ENCODE peak calls at places on chromosomes 2 and 18, in seven cellular contexts. One of them, this sample, is unnamed.

GRCh38 chr2:66057844-66058243 is 377.1 kb upstream of the MEIS1 start:
- DNase-seq in H9: no peak
- DNase-seq in IMR-90: no peak
- DNase-seq in neuronal stem cell: no peak
- DNase-seq in mesenchymal stem cell: no peak
- DNase-seq in mesendoderm: no peak
- DNase-seq in H1: no peak
- DNase-seq in this sample: no peak

GRCh38 chr2:975095-975494 is 24.4 kb downstream of the SNTG2 start:
- DNase-seq in H9: no peak
- DNase-seq in IMR-90: no peak
- DNase-seq in neuronal stem cell: no peak
- DNase-seq in mesenchymal stem cell: no peak
- DNase-seq in mesendoderm: no peak
- DNase-seq in H1: no peak
- DNase-seq in this sample: no peak

GRCh38 chr2:150441226-150441625 is 46.2 kb downstream of the RND3 start:
- DNase-seq in H9: no peak
- DNase-seq in IMR-90: no peak
- DNase-seq in neuronal stem cell: no peak
- DNase-seq in mesenchymal stem cell: no peak
- DNase-seq in mesendoderm: no peak
- DNase-seq in H1: no peak
- DNase-seq in this sample: no peak

GRCh38 chr2:134410831-134411231 is 157.0 kb downstream of the MGAT5 start:
- DNase-seq in H9: no peak
- DNase-seq in IMR-90: peak; percentile 62
- DNase-seq in neuronal stem cell: no peak
- DNase-seq in mesenchymal stem cell: peak; percentile 57
- DNase-seq in mesendoderm: no peak
- DNase-seq in H1: no peak
- DNase-seq in this sample: no peak

GRCh38 chr2:96762529-96763253 is 2.0 kb downstream of the CNNM4 start:
- DNase-seq in H9: peak; percentile 66
- DNase-seq in IMR-90: no peak
- DNase-seq in neuronal stem cell: peak; percentile 76
- DNase-seq in mesenchymal stem cell: no peak
- DNase-seq in mesendoderm: peak; percentile 85
- DNase-seq in H1: peak; percentile 61
- DNase-seq in this sample: no peak

GRCh38 chr2:127735537-127736399 is 34.5 kb downstream of the SFT2D3 start:
- DNase-seq in H9: no peak
- DNase-seq in IMR-90: no peak
- DNase-seq in neuronal stem cell: no peak
- DNase-seq in mesenchymal stem cell: no peak
- DNase-seq in mesendoderm: no peak
- DNase-seq in H1: no peak
- DNase-seq in this sample: no peak

GRCh38 chr2:75079575-75079974 is 119.7 kb downstream of the TACR1 start:
- DNase-seq in H9: no peak
- DNase-seq in IMR-90: peak; percentile 15
- DNase-seq in neuronal stem cell: no peak
- DNase-seq in mesenchymal stem cell: no peak
- DNase-seq in mesendoderm: no peak
- DNase-seq in H1: no peak
- DNase-seq in this sample: no peak

GRCh38 chr2:28510184-28510583 is 14.3 kb downstream of the PLB1 start:
- DNase-seq in H9: no peak
- DNase-seq in IMR-90: no peak
- DNase-seq in neuronal stem cell: no peak
- DNase-seq in mesenchymal stem cell: no peak
- DNase-seq in mesendoderm: no peak
- DNase-seq in H1: no peak
- DNase-seq in this sample: no peak

GRCh38 chr18:12296457-12296856 is 11.6 kb upstream of the TUBB6 start:
- DNase-seq in H9: no peak
- DNase-seq in IMR-90: no peak
- DNase-seq in neuronal stem cell: no peak
- DNase-seq in mesenchymal stem cell: no peak
- DNase-seq in mesendoderm: no peak
- DNase-seq in H1: no peak
- DNase-seq in this sample: no peak

GRCh38 chr2:199279146-199279545 is 178.6 kb downstream of the SATB2 start:
- DNase-seq in H9: no peak
- DNase-seq in IMR-90: no peak
- DNase-seq in neuronal stem cell: no peak
- DNase-seq in mesenchymal stem cell: no peak
- DNase-seq in mesendoderm: no peak
- DNase-seq in H1: no peak
- DNase-seq in this sample: no peak

GRCh38 chr2:14996306-14997014 is 363.9 kb downstream of the LRATD1 start:
- DNase-seq in H9: no peak
- DNase-seq in IMR-90: no peak
- DNase-seq in neuronal stem cell: no peak
- DNase-seq in mesenchymal stem cell: no peak
- DNase-seq in mesendoderm: no peak
- DNase-seq in H1: no peak
- DNase-seq in this sample: no peak

GRCh38 chr2:205772983-205773382 is 90.7 kb downstream of the NRP2 start:
- DNase-seq in H9: no peak
- DNase-seq in IMR-90: no peak
- DNase-seq in neuronal stem cell: no peak
- DNase-seq in mesenchymal stem cell: no peak
- DNase-seq in mesendoderm: no peak
- DNase-seq in H1: no peak
- DNase-seq in this sample: no peak

GRCh38 chr2:206700141-206700540 is 18.1 kb downstream of the DYTN start:
- DNase-seq in H9: no peak
- DNase-seq in IMR-90: no peak
- DNase-seq in neuronal stem cell: no peak
- DNase-seq in mesenchymal stem cell: no peak
- DNase-seq in mesendoderm: no peak
- DNase-seq in H1: no peak
- DNase-seq in this sample: no peak

GRCh38 chr2:55054476-55054875 is 4.2 kb upstream of the RTN4 start:
- DNase-seq in H9: no peak
- DNase-seq in IMR-90: no peak
- DNase-seq in neuronal stem cell: no peak
- DNase-seq in mesenchymal stem cell: no peak
- DNase-seq in mesendoderm: no peak
- DNase-seq in H1: no peak
- DNase-seq in this sample: no peak

GRCh38 chr2:134144081-134144596 is 109.7 kb upstream of the MGAT5 start:
- DNase-seq in H9: no peak
- DNase-seq in IMR-90: no peak
- DNase-seq in neuronal stem cell: no peak
- DNase-seq in mesenchymal stem cell: no peak
- DNase-seq in mesendoderm: peak; percentile 81
- DNase-seq in H1: no peak
- DNase-seq in this sample: no peak

GRCh38 chr2:230778350-230779140 is 65.9 kb downstream of the CAB39 start:
- DNase-seq in H9: no peak
- DNase-seq in IMR-90: no peak
- DNase-seq in neuronal stem cell: no peak
- DNase-seq in mesenchymal stem cell: no peak
- DNase-seq in mesendoderm: no peak
- DNase-seq in H1: no peak
- DNase-seq in this sample: no peak

GRCh38 chr18:35635171-35635570 is 53.6 kb downstream of the GALNT1 start:
- DNase-seq in H9: no peak
- DNase-seq in IMR-90: peak; percentile 86
- DNase-seq in neuronal stem cell: no peak
- DNase-seq in mesenchymal stem cell: peak; percentile 88
- DNase-seq in mesendoderm: no peak
- DNase-seq in H1: no peak
- DNase-seq in this sample: peak; percentile 13

GRCh38 chr2:46331099-46331766 is 34.0 kb downstream of the EPAS1 start:
- DNase-seq in H9: no peak
- DNase-seq in IMR-90: no peak
- DNase-seq in neuronal stem cell: no peak
- DNase-seq in mesenchymal stem cell: peak; percentile 65
- DNase-seq in mesendoderm: no peak
- DNase-seq in H1: no peak
- DNase-seq in this sample: no peak

DNA sequence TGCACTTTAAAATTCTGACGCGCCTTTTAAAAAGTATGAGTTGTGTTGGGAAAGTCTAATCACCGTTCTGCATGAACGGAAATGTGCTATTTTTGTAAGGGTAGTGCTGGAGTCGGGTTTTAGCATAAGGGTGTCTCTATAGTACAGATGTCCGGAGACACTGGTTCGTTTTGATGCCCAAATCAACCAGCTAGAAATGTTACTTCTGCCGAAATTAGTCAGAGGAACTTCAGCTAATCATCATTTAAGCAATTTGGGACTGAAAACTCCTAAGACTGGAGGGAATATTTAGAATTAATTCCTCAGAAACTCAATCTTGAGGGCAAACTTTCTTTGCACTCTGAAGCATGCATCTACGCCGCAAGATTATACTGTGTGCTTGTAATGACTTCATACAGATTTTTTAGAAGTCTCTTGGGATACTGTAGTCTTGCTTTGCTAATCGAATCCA is 270.7 kb upstream of the TCF4 start:
- DNase-seq in H9: no peak
- DNase-seq in IMR-90: no peak
- DNase-seq in neuronal stem cell: no peak
- DNase-seq in mesenchymal stem cell: no peak
- DNase-seq in mesendoderm: no peak
- DNase-seq in H1: no peak
- DNase-seq in this sample: no peak
- H2BK5ac ChIP-seq in H9: no peak overlapping the region
- H2BK5ac ChIP-seq in IMR-90: no peak overlapping the region
- H2BK5ac ChIP-seq in neuronal stem cell: no peak overlapping the region
- H2BK5ac ChIP-seq in mesenchymal stem cell: no peak overlapping the region
- H2BK5ac ChIP-seq in mesendoderm: no peak overlapping the region
- H2BK5ac ChIP-seq in H1: no peak overlapping the region
- H2BK5ac ChIP-seq in this sample: no peak overlapping the region

DNA sequence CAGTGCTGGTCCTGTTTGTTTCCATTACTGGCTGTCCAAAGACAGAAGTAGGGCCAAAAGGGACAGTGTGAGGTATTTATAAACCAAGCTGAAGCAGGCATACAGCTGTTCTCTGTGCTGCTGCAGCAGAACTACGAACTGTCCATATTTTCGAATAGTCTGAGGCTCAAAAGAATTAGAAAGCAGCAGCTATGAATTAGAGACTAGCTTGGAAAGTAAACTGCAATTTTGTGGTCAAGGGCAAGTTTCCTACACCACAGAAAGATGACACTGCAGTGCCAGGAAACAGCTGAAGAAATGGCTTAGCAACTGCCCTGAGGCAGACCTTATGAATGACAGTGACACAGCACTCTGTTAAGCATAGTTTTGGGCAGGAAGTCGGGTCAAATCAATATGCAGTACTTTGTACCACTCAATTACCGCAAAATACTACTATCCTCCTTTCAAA is 125.3 kb downstream of the TMEM131 start:
- DNase-seq in H9: no peak
- DNase-seq in IMR-90: peak; percentile 89
- DNase-seq in neuronal stem cell: no peak
- DNase-seq in mesenchymal stem cell: peak; percentile 96
- DNase-seq in mesendoderm: peak; percentile 70
- DNase-seq in H1: no peak
- DNase-seq in this sample: peak; percentile 87
- H2BK5ac ChIP-seq in H9: no peak overlapping the region
- H2BK5ac ChIP-seq in IMR-90: peak overlapping the region; percentile 84
- H2BK5ac ChIP-seq in neuronal stem cell: no peak overlapping the region
- H2BK5ac ChIP-seq in mesenchymal stem cell: no peak overlapping the region
- H2BK5ac ChIP-seq in mesendoderm: no peak overlapping the region
- H2BK5ac ChIP-seq in H1: no peak overlapping the region
- H2BK5ac ChIP-seq in this sample: no peak overlapping the region

GRCh38 chr2:85177031-85177824 is 44.0 kb downstream of the TCF7L1 start:
- DNase-seq in H9: no peak
- DNase-seq in IMR-90: no peak
- DNase-seq in neuronal stem cell: no peak
- DNase-seq in mesenchymal stem cell: no peak
- DNase-seq in mesendoderm: no peak
- DNase-seq in H1: no peak
- DNase-seq in this sample: no peak

GRCh38 chr2:85174943-85175342 is 41.8 kb downstream of the TCF7L1 start:
- DNase-seq in H9: no peak
- DNase-seq in IMR-90: no peak
- DNase-seq in neuronal stem cell: no peak
- DNase-seq in mesenchymal stem cell: no peak
- DNase-seq in mesendoderm: no peak
- DNase-seq in H1: no peak
- DNase-seq in this sample: no peak

GRCh38 chr2:85173909-85174308 is 40.7 kb downstream of the TCF7L1 start:
- DNase-seq in H9: no peak
- DNase-seq in IMR-90: peak; percentile 23
- DNase-seq in neuronal stem cell: no peak
- DNase-seq in mesenchymal stem cell: no peak
- DNase-seq in mesendoderm: no peak
- DNase-seq in H1: no peak
- DNase-seq in this sample: no peak

GRCh38 chr2:85178154-85178553 is 45.0 kb downstream of the TCF7L1 start:
- DNase-seq in H9: no peak
- DNase-seq in IMR-90: peak; percentile 12
- DNase-seq in neuronal stem cell: no peak
- DNase-seq in mesenchymal stem cell: no peak
- DNase-seq in mesendoderm: no peak
- DNase-seq in H1: no peak
- DNase-seq in this sample: no peak

DNA sequence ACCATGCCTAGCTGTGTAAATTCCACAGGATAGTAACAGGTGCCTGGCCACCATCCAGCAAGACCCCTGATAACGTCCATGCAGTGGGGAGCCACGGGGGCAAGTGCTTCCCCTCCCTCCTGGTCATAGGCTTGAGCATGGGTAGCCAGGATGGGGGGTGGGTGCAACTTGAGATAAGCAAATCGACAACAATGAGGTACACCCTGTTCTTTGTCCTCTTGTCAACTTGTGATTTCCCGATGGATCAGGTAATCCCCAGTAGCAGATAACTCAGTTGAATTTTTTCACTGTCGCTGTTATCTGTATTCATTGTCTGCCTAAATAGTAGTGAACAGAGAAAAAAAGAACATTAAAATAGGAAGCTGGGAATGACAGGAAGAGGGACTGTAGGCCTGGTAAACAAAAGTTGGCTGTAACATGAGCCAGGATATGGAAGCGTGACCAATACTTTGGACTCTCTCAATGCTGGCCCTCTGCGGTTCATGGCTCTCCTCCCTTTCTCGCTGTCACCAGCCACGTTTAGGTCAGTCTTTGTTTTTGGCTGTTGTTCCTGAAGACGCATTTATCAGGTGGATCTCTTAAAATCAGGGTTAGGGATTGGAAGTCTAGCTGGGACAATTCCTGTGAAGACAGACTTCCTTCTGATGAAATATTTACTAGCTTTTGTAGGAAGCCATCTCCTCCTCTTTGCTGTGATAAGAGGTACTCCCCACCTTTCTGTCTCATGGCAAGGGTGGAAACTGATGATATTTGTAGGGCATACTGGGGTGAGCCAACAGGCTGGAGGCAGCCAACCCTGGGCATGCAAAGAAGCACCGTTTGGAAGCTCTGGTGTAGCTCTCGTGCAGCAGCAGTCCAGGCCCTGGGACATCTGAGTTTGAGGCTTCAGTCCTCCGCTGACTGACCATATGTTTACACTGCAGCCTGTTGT is 42.4 kb downstream of the TCF7L1 start:
- DNase-seq in H9: no peak
- DNase-seq in IMR-90: peak; percentile 81
- DNase-seq in neuronal stem cell: no peak
- DNase-seq in mesenchymal stem cell: peak; percentile 32
- DNase-seq in mesendoderm: peak; percentile 84
- DNase-seq in H1: no peak
- DNase-seq in this sample: no peak
- H2BK5ac ChIP-seq in H9: no peak overlapping the region
- H2BK5ac ChIP-seq in IMR-90: peak overlapping the region; percentile 12
- H2BK5ac ChIP-seq in neuronal stem cell: peak overlapping the region; percentile 33
- H2BK5ac ChIP-seq in mesenchymal stem cell: no peak overlapping the region
- H2BK5ac ChIP-seq in mesendoderm: peak overlapping the region; percentile 79
- H2BK5ac ChIP-seq in H1: peak overlapping the region; percentile 80
- H2BK5ac ChIP-seq in this sample: no peak overlapping the region

GRCh38 chr18:10442551-10442971 is 11.9 kb upstream of the APCDD1 start:
- DNase-seq in H9: no peak
- DNase-seq in IMR-90: no peak
- DNase-seq in neuronal stem cell: no peak
- DNase-seq in mesenchymal stem cell: peak; percentile 19
- DNase-seq in mesendoderm: peak; percentile 13
- DNase-seq in H1: no peak
- DNase-seq in this sample: no peak
- H2BK5ac ChIP-seq in H9: no peak overlapping the region
- H2BK5ac ChIP-seq in IMR-90: no peak overlapping the region
- H2BK5ac ChIP-seq in neuronal stem cell: no peak overlapping the region
- H2BK5ac ChIP-seq in mesenchymal stem cell: no peak overlapping the region
- H2BK5ac ChIP-seq in mesendoderm: no peak overlapping the region
- H2BK5ac ChIP-seq in H1: no peak overlapping the region
- H2BK5ac ChIP-seq in this sample: no peak overlapping the region